ENCODE peak calls at places on chromosomes 6 and 20, in eight cellular contexts. U is esophagus squamous epithelium, O is uterus, R is right lobe of liver, B is prostate gland, W is IMR-90, N is endothelial cell of umbilical vein, T is ovary. H is an unnamed sample.
A peak's percentile ranks its signal among the peaks of the same experiment; 100 is the strongest.

GRCh38 chr6:39453236-39453635 is 130.7 kb upstream of the KCNK16 start:
- DNase-seq in U (no peak), O (no peak), R (no peak), B (no peak), W (no peak), N (no peak), T (no peak), H (no peak)

GRCh38 chr6:134249759-134250602 is 67.9 kb downstream of the SGK1 start:
- DNase-seq in U (no peak), O (no peak), R (no peak), B (no peak), W (peak; percentile 75), N (peak; percentile 58), T (no peak), H (no peak)

GRCh38 chr6:40640591-40641293 is 53.6 kb upstream of the LRFN2 start:
- DNase-seq in U (no peak), O (peak; percentile 21), R (no peak), B (no peak), W (no peak), N (no peak), T (peak; percentile 72), H (peak; percentile 6)

GRCh38 chr20:4135385-4136077 is 120.2 kb upstream of the RNF24 start:
- DNase-seq in U (no peak), O (peak; percentile 40), R (no peak), B (no peak), W (peak; percentile 99), N (peak; percentile 93), T (no peak), H (peak; percentile 78)

GRCh38 chr20:8621021-8621420 is 447.9 kb upstream of the PLCB4 start:
- DNase-seq in U (no peak), O (no peak), R (no peak), B (no peak), W (no peak), N (no peak), T (no peak), H (no peak)

GRCh38 chr20:43584448-43585138 is 6.1 kb upstream of the IFT52 start:
- DNase-seq in U (no peak), O (no peak), R (no peak), B (no peak), W (peak; percentile 75), N (no peak), T (no peak), H (no peak)

GRCh38 chr20:23156170-23156841 is 70.2 kb upstream of the CD93 start:
- DNase-seq in U (no peak), O (no peak), R (peak; percentile 51), B (no peak), W (peak; percentile 82), N (peak; percentile 65), T (no peak), H (no peak)

GRCh38 chr6:158772172-158772571 is 47.0 kb downstream of the EZR start:
- DNase-seq in U (no peak), O (no peak), R (no peak), B (no peak), W (no peak), N (no peak), T (no peak), H (no peak)

GRCh38 chr6:32069878-32070515 is 31.8 kb downstream of the CYP21A2 start:
- DNase-seq in U (no peak), O (no peak), R (no peak), B (no peak), W (no peak), N (no peak), T (no peak), H (no peak)

GRCh38 chr6:68575765-68576439 is 59.2 kb upstream of the ADGRB3 start:
- DNase-seq in U (no peak), O (no peak), R (no peak), B (no peak), W (no peak), N (no peak), T (no peak), H (peak; percentile 40)

GRCh38 chr20:51341581-51341980 is 200.9 kb downstream of the NFATC2 start:
- DNase-seq in U (no peak), O (no peak), R (no peak), B (no peak), W (peak; percentile 72), N (no peak), T (no peak), H (no peak)

GRCh38 chr20:2301164-2301622 is 5.4 kb downstream of the TGM3 start:
- DNase-seq in U (no peak), O (no peak), R (peak; percentile 71), B (no peak), W (no peak), N (no peak), T (no peak), H (no peak)

GRCh38 chr6:78614961-78615360 is 252.4 kb upstream of the IRAK1BP1 start:
- DNase-seq in U (no peak), O (no peak), R (no peak), B (no peak), W (no peak), N (no peak), T (no peak), H (no peak)

DNA sequence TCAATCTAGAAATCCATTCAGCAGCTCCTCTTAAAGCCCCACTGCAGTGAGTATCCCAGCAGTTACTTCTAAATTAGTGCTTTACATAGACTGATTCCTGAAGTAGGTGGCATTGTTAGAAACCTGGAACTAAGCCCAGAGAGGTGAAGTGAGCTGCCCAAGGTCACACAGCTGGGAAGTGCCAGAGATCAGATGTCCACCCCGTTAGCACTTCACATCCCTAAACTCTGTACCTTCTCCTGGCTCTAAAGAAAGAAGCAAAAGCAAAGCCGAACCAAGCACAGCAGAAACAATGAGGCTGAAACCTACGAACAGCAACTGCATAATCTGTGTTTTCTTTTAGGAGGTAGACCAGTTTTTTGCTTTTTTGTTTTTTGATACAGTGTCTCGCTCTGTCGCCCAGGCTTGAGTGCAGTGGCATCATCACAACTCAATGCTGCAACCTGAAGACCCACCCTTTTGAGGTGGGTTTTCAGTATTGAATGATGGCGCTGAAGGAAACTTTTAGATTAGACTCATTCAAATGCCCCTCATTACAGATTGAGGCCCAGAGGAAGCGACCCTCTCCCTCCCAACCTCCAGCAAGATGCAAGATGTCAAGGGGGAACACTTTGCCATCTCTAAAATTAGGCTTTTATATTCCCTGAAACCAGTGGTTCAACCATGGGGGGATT is 3.2 kb upstream of the ZMYND8 start:
- DNase-seq in U (no peak), O (no peak), R (no peak), B (no peak), W (no peak), N (no peak), T (no peak), H (no peak)
- H3K4me1 ChIP-seq in U (peaks cover 72% of the 10 kb centered on the region), O (peaks cover 38% of the 10 kb centered on the region), R (peaks cover 37% of the 10 kb centered on the region), B (peaks cover 54% of the 10 kb centered on the region), W (peaks cover 51% of the 10 kb centered on the region), N (peaks cover 65% of the 10 kb centered on the region), T (peaks cover 43% of the 10 kb centered on the region), H (peaks cover 74% of the 10 kb centered on the region)

GRCh38 chr6:109455161-109455501 is 441 bp downstream of the MICAL1 start:
- DNase-seq in U (no peak), O (no peak), R (no peak), B (no peak), W (no peak), N (peak; percentile 22), T (no peak), H (no peak)

GRCh38 chr6:109454483-109455160 is 950 bp downstream of the MICAL1 start:
- DNase-seq in U (peak; percentile 31), O (no peak), R (peak; percentile 65), B (no peak), W (peak; percentile 28), N (no peak), T (no peak), H (no peak)

GRCh38 chr6:109453156-109453555 is 2.4 kb downstream of the MICAL1 start:
- DNase-seq in U (no peak), O (no peak), R (no peak), B (no peak), W (no peak), N (no peak), T (no peak), H (no peak)

GRCh38 chr6:109452181-109452580 is 3.4 kb downstream of the MICAL1 start:
- DNase-seq in U (no peak), O (no peak), R (no peak), B (no peak), W (no peak), N (no peak), T (no peak), H (no peak)

DNA sequence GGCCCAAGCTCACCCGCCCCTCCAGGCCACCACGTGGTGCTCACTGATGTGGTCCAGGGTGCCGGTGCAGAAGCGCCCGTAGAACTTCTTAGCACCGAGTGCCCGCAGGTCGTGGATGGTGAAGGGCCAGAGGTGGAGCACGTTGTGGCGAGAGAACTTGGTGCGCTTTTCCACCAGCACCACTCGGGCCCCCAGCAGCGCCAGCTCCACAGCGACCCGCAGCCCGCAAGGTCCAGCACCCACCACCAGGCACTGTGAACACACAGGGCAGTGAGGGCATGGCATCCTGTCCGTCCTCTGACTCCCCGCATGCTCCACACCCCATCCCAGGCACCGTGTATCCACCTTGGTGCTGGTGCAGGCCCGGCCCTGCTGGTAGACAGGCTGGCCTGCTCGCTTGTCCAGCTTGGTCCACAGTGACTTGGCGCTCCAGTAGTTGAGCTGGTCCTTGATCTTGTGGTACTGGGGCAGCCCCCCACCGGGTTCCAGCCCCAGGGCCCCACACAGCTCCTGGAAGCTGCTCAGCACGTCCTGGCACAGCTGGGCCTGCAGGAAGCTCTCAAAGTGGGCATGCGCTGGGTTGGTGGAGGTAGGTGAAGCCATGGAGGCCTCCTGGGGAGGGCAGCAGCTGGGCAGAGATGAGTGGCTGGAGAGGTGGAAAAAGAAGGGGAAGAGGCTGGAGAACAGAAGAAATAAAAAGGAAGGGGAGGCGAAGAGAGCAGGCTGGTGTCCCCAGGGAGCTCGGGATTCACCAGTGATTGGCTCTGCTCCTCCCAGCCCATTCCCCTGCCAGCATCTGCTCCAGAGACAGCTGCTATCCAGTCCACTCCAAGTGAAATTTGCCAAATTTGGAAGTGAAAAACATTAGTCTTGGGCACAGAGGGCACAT is 1.7 kb downstream of the MICAL1 start:
- DNase-seq in U (no peak), O (peak; percentile 51), R (no peak), B (no peak), W (no peak), N (no peak), T (no peak), H (no peak)
- TF ChIP-seq POLR2A in U (no peak), O (no peak), R (no peak), B (no peak), W (no peak), N (no peak), T (no peak), H (no peak)

DNA sequence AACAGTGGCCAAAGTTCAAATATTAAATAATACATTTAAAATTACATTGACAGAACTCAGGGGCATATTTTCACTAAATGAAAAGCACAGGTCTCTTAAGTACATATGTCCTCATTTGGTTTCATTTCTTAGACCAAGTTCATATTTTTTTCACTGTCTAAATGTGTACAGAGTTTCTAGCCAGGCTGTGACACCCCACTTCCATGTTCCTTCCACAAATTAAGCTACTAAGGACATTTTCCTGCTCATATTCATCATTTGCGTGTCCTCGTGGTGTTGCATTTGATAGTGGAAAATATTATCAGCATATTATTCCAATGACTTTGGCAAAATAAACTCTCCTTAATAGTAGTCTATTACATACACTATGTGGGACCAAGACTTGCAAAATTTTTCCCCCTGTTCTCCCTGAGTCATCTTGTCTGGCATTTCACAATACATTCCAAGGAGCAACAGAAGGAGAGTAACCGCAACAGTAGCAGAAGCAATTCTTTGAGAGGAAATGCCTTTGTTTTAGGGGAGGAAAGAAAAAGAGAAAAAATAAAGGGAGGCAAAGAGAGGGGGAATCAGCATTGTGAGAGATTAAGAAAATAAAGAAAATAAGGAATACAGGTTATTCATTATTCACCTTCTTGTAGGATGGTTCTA is 599.2 kb downstream of the COL12A1 start:
- DNase-seq in U (no peak), O (no peak), R (no peak), B (no peak), W (peak; percentile 96), N (peak; percentile 86), T (no peak), H (no peak)
- H3K4me1 ChIP-seq in U (no peaks in the 10 kb centered on the region), O (no peaks in the 10 kb centered on the region), R (no peaks in the 10 kb centered on the region), B (no peaks in the 10 kb centered on the region), W (peaks cover 22% of the 10 kb centered on the region), N (peaks cover 38% of the 10 kb centered on the region), T (peaks cover 6% of the 10 kb centered on the region), H (no peaks in the 10 kb centered on the region)

GRCh38 chr6:15804461-15804784 is 141.6 kb upstream of the DTNBP1 start:
- DNase-seq in U (no peak), O (no peak), R (no peak), B (no peak), W (no peak), N (no peak), T (no peak), H (no peak)
- TF ChIP-seq POLR2A in U (no peak), O (no peak), R (no peak), B (no peak), W (no peak), N (no peak), T (no peak), H (no peak)

H was measured in body of pancreas.